ENCODE peak calls at places on chromosome 20, in four cellular contexts. V is GM23248; Q is bronchial epithelial cell; W is stimulated activated naive B cell treated with anti-CD40 and anti-IgM and Interleukin-4, amounts not matched to agents 10 μg/mL and 1 μg/mL and 100 μg/mL, for 72 hours. A is an unnamed sample.

GRCh38 chr20:33443512-33444239 is at the start of gene SNTA1:
- DNase-seq in Q (peak; percentile 55), V (peak; percentile 87), W (peak; percentile 72), A (no peak)

GRCh38 chr20:19735446-19735845 is 22.6 kb upstream of the RIN2 start:
- DNase-seq in Q (peak; percentile 97), V (peak; percentile 97), W (peak; percentile 61), A (peak; percentile 95)

GRCh38 chr20:32018269-32019155 is 8.3 kb downstream of the CCM2L start:
- DNase-seq in V (peak; percentile 14), W (peak; percentile 17), Q (no peak), A (no peak)

GRCh38 chr20:723756-724155 is 44.5 kb downstream of the SLC52A3 start:
- DNase-seq in W (no peak), V (no peak), Q (peak; percentile 55), A (peak; percentile 6)

GRCh38 chr20:6744805-6745204 is 22.7 kb upstream of the BMP2 start:
- DNase-seq in Q (peak; percentile 30), W (no peak), V (peak; percentile 45), A (no peak)

GRCh38 chr20:21184810-21185209 is 58.9 kb downstream of the KIZ start:
- DNase-seq in Q (peak; percentile 86), V (peak; percentile 24), W (no peak), A (peak; percentile 44)

GRCh38 chr20:38420232-38421085 is 14.7 kb downstream of the SNHG17 start:
- DNase-seq in W (no peak), Q (no peak), V (no peak), A (no peak)

GRCh38 chr20:55153321-55153720 is 677.9 kb downstream of the DOK5 start:
- DNase-seq in Q (peak; percentile 61), W (no peak), V (no peak), A (no peak)

GRCh38 chr20:59010995-59011873 is 4.2 kb upstream of the CTSZ start:
- DNase-seq in W (no peak), Q (peak; percentile 80), V (peak; percentile 91), A (peak; percentile 27)

GRCh38 chr20:7347409-7347808 is 579.9 kb downstream of the BMP2 start:
- DNase-seq in V (no peak), Q (peak; percentile 99), W (no peak), A (peak; percentile 98)

GRCh38 chr20:13068336-13068735 is 59.6 kb downstream of the SPTLC3 start:
- DNase-seq in V (no peak), Q (peak; percentile 34), W (no peak), A (no peak)

GRCh38 chr20:63525968-63526367 is 5.4 kb downstream of the PPDPF start:
- DNase-seq in V (no peak), W (no peak), Q (no peak), A (no peak)

GRCh38 chr20:35270021-35270902 is 7.7 kb downstream of the MMP24OS start:
- DNase-seq in W (no peak), Q (no peak), V (no peak), A (no peak)

GRCh38 chr20:32119734-32120133 is 10.2 kb downstream of the TM9SF4 start:
- DNase-seq in W (no peak), V (no peak), Q (no peak), A (no peak)

A was measured in epithelial cell of prostate.